ENCODE peak calls at places on chromosomes 1 and 21, in seven cellular contexts. R, J, C, L, F, X and Y are unnamed samples.

GRCh38 chr1:82920418-82921248 is 1078.3 kb downstream of the TTLL7 start:
- DNase-seq in R (no peak), J (no peak), C (no peak), L (no peak), F (no peak), X (no peak), Y (no peak)

GRCh38 chr1:171245458-171246064 is 2.7 kb upstream of the FMO1 start:
- DNase-seq in R (no peak), J (peak), C (no peak), L (no peak), F (no peak), X (no peak), Y (no peak)

GRCh38 chr1:11058595-11059165 is 1.1 kb downstream of the SRM start:
- DNase-seq in R (no peak), J (no peak), C (peak), L (no peak), F (no peak), X (no peak), Y (no peak)

GRCh38 chr1:188027613-188028012 is 1198.9 kb downstream of the PLA2G4A start:
- DNase-seq in R (no peak), J (peak), C (no peak), L (no peak), F (no peak), X (no peak), Y (no peak)

GRCh38 chr21:45041351-45041805 is 33.0 kb upstream of the ADARB1 start:
- DNase-seq in R (no peak), J (no peak), C (peak), L (no peak), F (no peak), X (peak), Y (no peak)

GRCh38 chr1:203274603-203275381 is 30.5 kb upstream of the BTG2 start:
- DNase-seq in R (no peak), J (no peak), C (peak), L (peak), F (no peak), X (no peak), Y (no peak)

GRCh38 chr1:12230549-12231275 is 882 bp downstream of the VPS13D start:
- DNase-seq in R (no peak), J (no peak), C (peak), L (no peak), F (no peak), X (peak), Y (no peak)

GRCh38 chr1:213162338-213162737 is 111.3 kb downstream of the RPS6KC1 start:
- DNase-seq in R (no peak), J (no peak), C (no peak), L (no peak), F (no peak), X (no peak), Y (no peak)

GRCh38 chr1:65846911-65847310 is 54.2 kb downstream of the PDE4B start:
- DNase-seq in R (no peak), J (no peak), C (no peak), L (no peak), F (no peak), X (no peak), Y (no peak)

GRCh38 chr21:20253261-20253660 is 744.9 kb upstream of the NCAM2 start:
- DNase-seq in R (no peak), J (no peak), C (no peak), L (no peak), F (no peak), X (no peak), Y (no peak)

GRCh38 chr21:26055841-26056264 is 114.7 kb downstream of the APP start:
- DNase-seq in R (no peak), J (no peak), C (no peak), L (no peak), F (no peak), X (no peak), Y (no peak)

GRCh38 chr21:33395866-33396265 is 7.3 kb upstream of the IFNGR2 start:
- DNase-seq in R (no peak), J (peak), C (no peak), L (no peak), F (no peak), X (no peak), Y (no peak)

GRCh38 chr1:20058531-20058930 is 11.5 kb upstream of the PLA2G5 start:
- DNase-seq in R (peak), J (no peak), C (no peak), L (no peak), F (no peak), X (no peak), Y (no peak)